ENCODE peak calls at places on chromosomes 13 and 19, in six cellular contexts. J is LNCaP clone FGC, G is retinal pigment epithelial cell, Q is uterus, S is H1, K is cardiac muscle cell. O is an unnamed sample.

GRCh38 chr13:39811051-39811450 is 155.6 kb downstream of the COG6 start:
- DNase-seq in J (no peak), G (no peak), Q (no peak), S (no peak), K (no peak), O (no peak)

GRCh38 chr13:103386341-103386740 is 320.1 kb upstream of the SLC10A2 start:
- DNase-seq in J (no peak), G (no peak), Q (no peak), S (no peak), K (peak; percentile 72), O (no peak)

GRCh38 chr19:18131841-18132596 is 20.9 kb upstream of the PIK3R2 start:
- DNase-seq in J (no peak), G (no peak), Q (no peak), S (no peak), K (no peak), O (no peak)

GRCh38 chr13:78325585-78325984 is 277.8 kb downstream of the POU4F1 start:
- DNase-seq in J (peak; percentile 63), G (no peak), Q (no peak), S (no peak), K (no peak), O (no peak)

GRCh38 chr13:42685762-42686560 is 95.4 kb upstream of the FAM216B start:
- DNase-seq in J (no peak), G (no peak), Q (no peak), S (no peak), K (no peak), O (no peak)

GRCh38 chr13:75776550-75776949 is 140.4 kb downstream of the LMO7 start:
- DNase-seq in J (no peak), G (no peak), Q (no peak), S (no peak), K (no peak), O (no peak)

GRCh38 chr13:21544515-21544914 is 59.5 kb downstream of the MICU2 start:
- DNase-seq in J (no peak), G (no peak), Q (no peak), S (no peak), K (no peak), O (no peak)

GRCh38 chr13:33787051-33787591 is 30.8 kb upstream of the RFC3 start:
- DNase-seq in J (no peak), G (no peak), Q (no peak), S (no peak), K (no peak), O (no peak)

GRCh38 chr19:776549-776948 is 20.7 kb upstream of the PTBP1 start:
- DNase-seq in J (no peak), G (no peak), Q (no peak), S (no peak), K (no peak), O (no peak)

GRCh38 chr19:3345850-3346460 is 20.4 kb upstream of the NFIC start:
- DNase-seq in J (no peak), G (no peak), Q (no peak), S (no peak), K (no peak), O (no peak)

GRCh38 chr19:3342246-3342645 is 24.1 kb upstream of the NFIC start:
- DNase-seq in J (no peak), G (no peak), Q (no peak), S (no peak), K (no peak), O (no peak)

GRCh38 chr19:3346677-3347353 is 19.6 kb upstream of the NFIC start:
- DNase-seq in J (no peak), G (no peak), Q (peak; percentile 81), S (no peak), K (no peak), O (peak; percentile 93)

GRCh38 chr19:3344608-3345598 is 21.5 kb upstream of the NFIC start:
- DNase-seq in J (no peak), G (no peak), Q (peak; percentile 25), S (no peak), K (no peak), O (no peak)

DNA sequence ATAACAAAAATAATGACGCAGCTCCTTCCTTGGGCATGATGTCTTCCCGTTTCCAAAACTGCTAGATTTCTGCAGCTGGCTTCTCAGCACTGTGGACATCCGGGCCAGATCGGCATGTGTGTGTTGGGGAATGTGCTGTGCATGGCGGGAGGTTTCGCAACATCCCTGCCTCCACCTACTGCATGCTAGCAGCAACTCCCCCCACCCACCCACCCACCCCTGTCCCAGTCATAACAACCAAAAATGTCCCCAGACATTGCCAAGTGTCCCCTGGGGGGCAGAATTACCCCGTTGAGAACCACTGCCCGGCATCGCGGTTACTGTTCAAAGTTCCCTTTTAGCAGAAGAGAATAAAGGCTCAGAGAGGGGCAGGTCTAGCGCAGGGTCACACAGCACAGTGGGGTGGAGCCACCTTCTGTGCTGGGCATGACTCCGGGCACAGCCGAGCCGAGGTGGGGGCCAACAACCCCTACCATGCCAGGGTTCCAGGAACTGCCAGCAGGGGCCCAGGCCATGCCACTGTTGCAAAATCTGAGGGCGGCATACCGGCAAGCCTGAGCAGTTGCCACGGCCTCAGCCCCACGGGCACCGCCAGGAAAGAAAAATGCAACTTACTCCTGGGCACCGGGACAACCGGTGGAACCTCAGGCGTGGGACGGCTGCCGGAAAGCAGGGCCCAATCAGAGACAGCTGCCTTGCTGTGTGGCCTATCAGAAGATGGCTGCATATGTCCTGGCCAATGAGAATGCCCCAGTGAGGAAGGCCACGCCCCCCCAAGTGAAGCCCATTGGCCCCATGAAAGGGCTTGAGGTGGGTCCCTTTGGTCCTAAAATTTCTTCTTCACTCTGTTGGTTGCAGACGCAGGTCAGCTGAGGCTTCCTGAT is 22.5 kb upstream of the NFIC start:
- DNase-seq in J (peak; percentile 47), G (no peak), Q (peak; percentile 88), S (no peak), K (no peak), O (peak; percentile 96)
- TF ChIP-seq CTCF in J (no peak), G (peak; percentile 7), Q (no peak), S (no peak), K (no peak), O (no peak)

GRCh38 chr19:48509467-48510194 is 2.0 kb downstream of the LMTK3 start:
- DNase-seq in J (no peak), G (no peak), Q (no peak), S (no peak), K (no peak), O (no peak)

GRCh38 chr19:48510421-48511268 is 990 bp downstream of the LMTK3 start:
- DNase-seq in J (no peak), G (no peak), Q (peak; percentile 62), S (no peak), K (peak; percentile 69), O (no peak)

GRCh38 chr19:48511800-48512503 is at the start of gene LMTK3:
- DNase-seq in J (no peak), G (no peak), Q (no peak), S (no peak), K (peak; percentile 60), O (no peak)

GRCh38 chr19:48512504-48513288 is 1.1 kb upstream of the LMTK3 start:
- DNase-seq in J (no peak), G (no peak), Q (no peak), S (no peak), K (no peak), O (no peak)

GRCh38 chr19:48511321-48511731 is 309 bp downstream of the LMTK3 start:
- DNase-seq in J (no peak), G (no peak), Q (no peak), S (no peak), K (no peak), O (no peak)
- H3K4me3 ChIP-seq in J (no peak overlapping the region), G (peak overlapping the region; percentile 37), Q (no peak overlapping the region), S (peak overlapping the region; percentile 58), K (peak overlapping the region; percentile 13), O (peak overlapping the region; percentile 61)

GRCh38 chr19:48591021-48591420 is 15.5 kb upstream of the SPACA4 start:
- DNase-seq in J (no peak), G (no peak), Q (no peak), S (no peak), K (no peak), O (no peak)
- TF ChIP-seq CTCF in J (no peak), G (no peak), Q (no peak), S (peak; percentile 51), K (peak; percentile 16), O (no peak)

GRCh38 chr19:3047307-3048189 is 14.7 kb downstream of the TLE5 start:
- DNase-seq in J (no peak), G (no peak), Q (peak; percentile 98), S (no peak), K (peak; percentile 80), O (peak; percentile 88)
- H3K4me3 ChIP-seq in J (no peak overlapping the region), G (no peak overlapping the region), Q (peak overlapping the region; percentile 62), S (peak overlapping the region; percentile 19), K (peak overlapping the region; percentile 41), O (peak overlapping the region; percentile 74)

GRCh38 chr19:6354098-6354674 is 7.1 kb upstream of the CLPP start:
- DNase-seq in J (no peak), G (no peak), Q (no peak), S (no peak), K (no peak), O (no peak)
- TF ChIP-seq CTCF in J (peak; percentile 36), G (peak; percentile 62), Q (peak; percentile 41), S (no peak), K (peak; percentile 45), O (no peak)

GRCh38 chr13:27952931-27953670 is 16.0 kb downstream of the CDX2 start:
- DNase-seq in J (no peak), G (no peak), Q (no peak), S (no peak), K (no peak), O (no peak)
- H3K4me3 ChIP-seq in J (no peak overlapping the region), G (no peak overlapping the region), Q (peak overlapping the region; percentile 39), S (peak overlapping the region; percentile 27), K (peak overlapping the region; percentile 24), O (peak overlapping the region; percentile 70)

O was measured in coronary artery.